ENCODE peak calls at places on chromosomes 2 and 18, in four cellular contexts. One of them, this sample, is unnamed.

GRCh38 chr18:35123811-35124210 is 82.6 kb downstream of the MAPRE2 start:
- DNase-seq in K562: no peak
- DNase-seq in SK-N-SH: no peak
- DNase-seq in GM12878: no peak
- DNase-seq in this sample: no peak

GRCh38 chr2:20018576-20019152 is 6.2 kb upstream of the MATN3 start:
- DNase-seq in K562: no peak
- DNase-seq in SK-N-SH: no peak
- DNase-seq in GM12878: no peak
- DNase-seq in this sample: no peak

GRCh38 chr2:159126653-159127052 is 158.2 kb downstream of the TANC1 start:
- DNase-seq in K562: no peak
- DNase-seq in SK-N-SH: no peak
- DNase-seq in GM12878: no peak
- DNase-seq in this sample: no peak

GRCh38 chr2:186256540-186256939 is 229.5 kb upstream of the ZC3H15 start:
- DNase-seq in K562: no peak
- DNase-seq in SK-N-SH: peak; percentile 26
- DNase-seq in GM12878: peak; percentile 7
- DNase-seq in this sample: no peak

GRCh38 chr2:72973566-72974435 is 56.5 kb downstream of the EMX1 start:
- DNase-seq in K562: peak; percentile 79
- DNase-seq in SK-N-SH: peak; percentile 86
- DNase-seq in GM12878: no peak
- DNase-seq in this sample: no peak

GRCh38 chr2:220835563-220835962 is 736.5 kb downstream of the EPHA4 start:
- DNase-seq in K562: no peak
- DNase-seq in SK-N-SH: no peak
- DNase-seq in GM12878: no peak
- DNase-seq in this sample: no peak

GRCh38 chr18:9827856-9828793 is 57.6 kb upstream of the TXNDC2 start:
- DNase-seq in K562: peak; percentile 43
- DNase-seq in SK-N-SH: no peak
- DNase-seq in GM12878: no peak
- DNase-seq in this sample: no peak

GRCh38 chr18:63078471-63078870 is 241.1 kb downstream of the BCL2 start:
- DNase-seq in K562: no peak
- DNase-seq in SK-N-SH: no peak
- DNase-seq in GM12878: peak; percentile 98
- DNase-seq in this sample: no peak

GRCh38 chr2:33058716-33059451 is 112.1 kb downstream of the LTBP1 start:
- DNase-seq in K562: no peak
- DNase-seq in SK-N-SH: no peak
- DNase-seq in GM12878: no peak
- DNase-seq in this sample: no peak

GRCh38 chr2:72037322-72037721 is 110.3 kb downstream of the CYP26B1 start:
- DNase-seq in K562: no peak
- DNase-seq in SK-N-SH: no peak
- DNase-seq in GM12878: no peak
- DNase-seq in this sample: no peak

GRCh38 chr18:29594494-29594893 is 1417.6 kb upstream of the CDH2 start:
- DNase-seq in K562: no peak
- DNase-seq in SK-N-SH: no peak
- DNase-seq in GM12878: no peak
- DNase-seq in this sample: no peak

GRCh38 chr2:3142961-3143571 is 234.6 kb downstream of the EIPR1 start:
- DNase-seq in K562: no peak
- DNase-seq in SK-N-SH: no peak
- DNase-seq in GM12878: no peak
- DNase-seq in this sample: no peak

GRCh38 chr2:236338495-236339184 is 74.4 kb upstream of the ASB18 start:
- DNase-seq in K562: peak; percentile 8
- DNase-seq in SK-N-SH: no peak
- DNase-seq in GM12878: no peak
- DNase-seq in this sample: no peak

GRCh38 chr2:28369355-28369754 is 23.3 kb upstream of the FOSL2 start:
- DNase-seq in K562: no peak
- DNase-seq in SK-N-SH: no peak
- DNase-seq in GM12878: no peak
- DNase-seq in this sample: no peak

GRCh38 chr2:72415256-72415655 is 267.6 kb upstream of the CYP26B1 start:
- DNase-seq in K562: no peak
- DNase-seq in SK-N-SH: peak; percentile 10
- DNase-seq in GM12878: no peak
- DNase-seq in this sample: no peak

GRCh38 chr2:75560768-75561565 is at the start of gene EVA1A:
- DNase-seq in K562: no peak
- DNase-seq in SK-N-SH: peak; percentile 66
- DNase-seq in GM12878: no peak
- DNase-seq in this sample: peak; percentile 44

GRCh38 chr18:56383349-56383748 is 255.0 kb downstream of the TXNL1 start:
- DNase-seq in K562: no peak
- DNase-seq in SK-N-SH: no peak
- DNase-seq in GM12878: no peak
- DNase-seq in this sample: no peak

GRCh38 chr2:119242276-119243119 is 18.9 kb downstream of the STEAP3 start:
- DNase-seq in K562: no peak
- DNase-seq in SK-N-SH: no peak
- DNase-seq in GM12878: no peak
- DNase-seq in this sample: no peak

GRCh38 chr2:33153008-33153407 is 206.3 kb downstream of the LTBP1 start:
- DNase-seq in K562: no peak
- DNase-seq in SK-N-SH: no peak
- DNase-seq in GM12878: no peak
- DNase-seq in this sample: no peak

GRCh38 chr2:238945433-238946150 is 97.7 kb downstream of the TWIST2 start:
- DNase-seq in K562: peak; percentile 19
- DNase-seq in SK-N-SH: no peak
- DNase-seq in GM12878: no peak
- DNase-seq in this sample: peak; percentile 54

GRCh38 chr2:96912356-96913116 is 42.7 kb upstream of the SEMA4C start:
- DNase-seq in K562: no peak
- DNase-seq in SK-N-SH: no peak
- DNase-seq in GM12878: no peak
- DNase-seq in this sample: no peak

GRCh38 chr18:58186258-58186948 is 142.4 kb downstream of the NEDD4L start:
- DNase-seq in K562: no peak
- DNase-seq in SK-N-SH: no peak
- DNase-seq in GM12878: no peak
- DNase-seq in this sample: no peak

GRCh38 chr2:119024568-119024967 is 82.6 kb downstream of the MARCO start:
- DNase-seq in K562: no peak
- DNase-seq in SK-N-SH: peak; percentile 59
- DNase-seq in GM12878: no peak
- DNase-seq in this sample: peak; percentile 24

GRCh38 chr18:9586814-9587213 is 27.5 kb downstream of the PPP4R1 start:
- DNase-seq in K562: no peak
- DNase-seq in SK-N-SH: no peak
- DNase-seq in GM12878: no peak
- DNase-seq in this sample: no peak

GRCh38 chr18:62396967-62397366 is 71.9 kb downstream of the TNFRSF11A start:
- DNase-seq in K562: no peak
- DNase-seq in SK-N-SH: no peak
- DNase-seq in GM12878: no peak
- DNase-seq in this sample: no peak

GRCh38 chr2:85438291-85439110 is 20.0 kb downstream of the SH2D6 start:
- DNase-seq in K562: no peak
- DNase-seq in SK-N-SH: no peak
- DNase-seq in GM12878: no peak
- DNase-seq in this sample: no peak

GRCh38 chr2:31203916-31204315 is 13.4 kb downstream of the CAPN14 start:
- DNase-seq in K562: no peak
- DNase-seq in SK-N-SH: no peak
- DNase-seq in GM12878: no peak
- DNase-seq in this sample: no peak

GRCh38 chr2:182061739-182062138 is 76.1 kb downstream of the PPP1R1C start:
- DNase-seq in K562: no peak
- DNase-seq in SK-N-SH: no peak
- DNase-seq in GM12878: no peak
- DNase-seq in this sample: no peak

GRCh38 chr2:113328043-113328442 is 49.3 kb upstream of the PAX8 start:
- DNase-seq in K562: no peak
- DNase-seq in SK-N-SH: no peak
- DNase-seq in GM12878: no peak
- DNase-seq in this sample: no peak

GRCh38 chr18:32610116-32610630 is 139.5 kb upstream of the GAREM1 start:
- DNase-seq in K562: no peak
- DNase-seq in SK-N-SH: no peak
- DNase-seq in GM12878: no peak
- DNase-seq in this sample: no peak

GRCh38 chr2:69946351-69947077 is 14.9 kb downstream of the ASPRV1 start:
- DNase-seq in K562: no peak
- DNase-seq in SK-N-SH: no peak
- DNase-seq in GM12878: peak; percentile 30
- DNase-seq in this sample: no peak

GRCh38 chr2:219060821-219061791 is at the start of gene IHH:
- DNase-seq in K562: no peak
- DNase-seq in SK-N-SH: peak; percentile 81
- DNase-seq in GM12878: no peak
- DNase-seq in this sample: no peak

GRCh38 chr2:133342283-133342895 is 225.9 kb downstream of the NCKAP5 start:
- DNase-seq in K562: no peak
- DNase-seq in SK-N-SH: no peak
- DNase-seq in GM12878: no peak
- DNase-seq in this sample: no peak

GRCh38 chr2:68413466-68413865 is 48.4 kb downstream of the PLEK start:
- DNase-seq in K562: no peak
- DNase-seq in SK-N-SH: no peak
- DNase-seq in GM12878: no peak
- DNase-seq in this sample: no peak

GRCh38 chr2:43121915-43122314 is 104.5 kb downstream of the ZFP36L2 start:
- DNase-seq in K562: no peak
- DNase-seq in SK-N-SH: no peak
- DNase-seq in GM12878: no peak
- DNase-seq in this sample: no peak
- TF ChIP-seq NRF1 in K562: no peak
- TF ChIP-seq NRF1 in SK-N-SH: no peak
- TF ChIP-seq NRF1 in GM12878: no peak
- TF ChIP-seq NRF1 in this sample: no peak

GRCh38 chr2:210092791-210093190 is 78.4 kb downstream of the KANSL1L start:
- DNase-seq in K562: no peak
- DNase-seq in SK-N-SH: no peak
- DNase-seq in GM12878: no peak
- DNase-seq in this sample: no peak
- TF ChIP-seq NRF1 in K562: no peak
- TF ChIP-seq NRF1 in SK-N-SH: no peak
- TF ChIP-seq NRF1 in GM12878: no peak
- TF ChIP-seq NRF1 in this sample: no peak

GRCh38 chr18:48278081-48278480 is 131.1 kb downstream of the ZBTB7C start:
- DNase-seq in K562: no peak
- DNase-seq in SK-N-SH: no peak
- DNase-seq in GM12878: no peak
- DNase-seq in this sample: no peak
- TF ChIP-seq NRF1 in K562: no peak
- TF ChIP-seq NRF1 in SK-N-SH: no peak
- TF ChIP-seq NRF1 in GM12878: no peak
- TF ChIP-seq NRF1 in this sample: no peak

GRCh38 chr2:128198666-128199065 is 107.7 kb downstream of the UGGT1 start:
- DNase-seq in K562: no peak
- DNase-seq in SK-N-SH: peak; percentile 55
- DNase-seq in GM12878: no peak
- DNase-seq in this sample: no peak
- TF ChIP-seq NRF1 in K562: no peak
- TF ChIP-seq NRF1 in SK-N-SH: no peak
- TF ChIP-seq NRF1 in GM12878: no peak
- TF ChIP-seq NRF1 in this sample: no peak

GRCh38 chr18:49135871-49136270 is 185.1 kb upstream of the SMAD7 start:
- DNase-seq in K562: no peak
- DNase-seq in SK-N-SH: peak; percentile 8
- DNase-seq in GM12878: no peak
- DNase-seq in this sample: no peak
- TF ChIP-seq NRF1 in K562: no peak
- TF ChIP-seq NRF1 in SK-N-SH: no peak
- TF ChIP-seq NRF1 in GM12878: no peak
- TF ChIP-seq NRF1 in this sample: no peak

GRCh38 chr2:115833196-115833595 is 1390.8 kb downstream of the DPP10 start:
- DNase-seq in K562: no peak
- DNase-seq in SK-N-SH: no peak
- DNase-seq in GM12878: no peak
- DNase-seq in this sample: no peak
- TF ChIP-seq NRF1 in K562: no peak
- TF ChIP-seq NRF1 in SK-N-SH: no peak
- TF ChIP-seq NRF1 in GM12878: no peak
- TF ChIP-seq NRF1 in this sample: no peak

This sample was measured in H1.